ENCODE peak calls at places on chromosome 17, in five cellular contexts. J is endothelial cell of umbilical vein, D is SK-N-SH, S is Karpas-422, B is HCT116. Z is an unnamed sample.
A peak's percentile ranks its signal among the peaks of the same experiment; 100 is the strongest.

GRCh38 chr17:44499722-44500121 is 3.5 kb downstream of the GPATCH8 start:
- DNase-seq in S (no peak), B (no peak), J (no peak), D (no peak), Z (no peak)

GRCh38 chr17:49498037-49498615 is 3.0 kb downstream of the NGFR start:
- DNase-seq in J (no peak), B (no peak), S (no peak), D (peak; percentile 60), Z (peak; percentile 78)

GRCh38 chr17:58703137-58703846 is 10.9 kb downstream of the RAD51C start:
- DNase-seq in S (no peak), J (peak; percentile 86), B (no peak), D (no peak), Z (no peak)

GRCh38 chr17:75096082-75096625 is 8.4 kb downstream of the SLC16A5 start:
- DNase-seq in J (peak; percentile 88), B (peak; percentile 95), D (no peak), S (no peak), Z (peak; percentile 80)

GRCh38 chr17:72667096-72668063 is 425.1 kb downstream of the SLC39A11 start:
- DNase-seq in S (peak; percentile 56), D (no peak), J (no peak), B (no peak), Z (no peak)

GRCh38 chr17:43552229-43552837 is 6.2 kb upstream of the ETV4 start:
- DNase-seq in D (no peak), B (no peak), S (no peak), J (no peak), Z (no peak)

GRCh38 chr17:21174719-21175118 is 39.2 kb downstream of the TMEM11 start:
- DNase-seq in J (peak; percentile 17), B (no peak), S (no peak), D (peak; percentile 8), Z (no peak)

GRCh38 chr17:8598913-8599312 is 31.6 kb downstream of the MYH10 start:
- DNase-seq in J (no peak), B (no peak), S (no peak), D (no peak), Z (no peak)

GRCh38 chr17:17535957-17536356 is 39.8 kb upstream of the RASD1 start:
- DNase-seq in B (no peak), D (peak; percentile 62), S (no peak), J (no peak), Z (no peak)

GRCh38 chr17:8552582-8553320 is 77.8 kb downstream of the MYH10 start:
- DNase-seq in B (no peak), J (no peak), D (no peak), S (no peak), Z (no peak)

DNA sequence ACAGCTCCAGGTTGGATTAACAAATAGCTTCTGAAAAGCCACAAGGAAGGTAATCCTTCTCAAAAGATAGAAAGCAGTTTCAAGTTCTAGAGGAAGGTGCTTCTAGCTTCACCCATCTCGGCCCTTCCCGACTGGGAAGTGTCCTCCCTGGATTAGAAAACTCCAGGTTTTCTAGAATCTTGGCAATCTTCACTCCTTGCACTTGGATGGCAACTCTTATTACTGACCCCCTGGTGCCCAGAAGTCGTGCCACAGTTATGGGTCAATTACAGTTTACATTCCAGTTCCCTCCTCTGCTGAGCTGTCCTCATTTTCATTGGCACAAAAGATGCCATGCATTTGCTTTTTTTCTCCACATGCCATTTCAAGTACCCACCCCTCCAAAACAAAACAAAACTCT is 65.6 kb downstream of the SMG6 start:
- DNase-seq in S (no peak), B (no peak), D (no peak), J (no peak), Z (no peak)
- H3K4me2 ChIP-seq in S (peak overlapping the region; percentile 84), B (no peak overlapping the region), D (peak overlapping the region; percentile 42), J (peak overlapping the region; percentile 49), Z (no peak overlapping the region)

DNA sequence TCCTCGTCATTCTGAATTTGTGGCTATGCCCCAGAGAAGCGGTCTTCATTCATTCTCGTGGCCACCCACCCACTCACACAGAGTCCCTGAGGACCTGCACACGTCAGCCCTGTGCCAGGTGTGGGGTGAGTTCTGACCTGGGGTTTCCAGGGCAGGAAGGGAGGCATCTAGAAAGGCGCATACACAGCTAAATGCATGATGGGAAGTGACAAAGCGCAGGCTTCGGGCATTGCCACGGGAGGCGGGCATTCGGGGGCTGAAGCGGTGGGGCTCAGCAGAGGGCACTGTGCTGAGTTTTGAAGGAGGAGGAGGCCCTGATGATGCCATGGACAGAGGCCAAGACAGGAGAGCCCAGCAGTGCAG is 10.9 kb downstream of the UBALD2 start:
- DNase-seq in B (no peak), D (peak; percentile 42), J (no peak), S (no peak), Z (no peak)
- H3K4me2 ChIP-seq in B (no peak overlapping the region), D (no peak overlapping the region), J (no peak overlapping the region), S (no peak overlapping the region), Z (no peak overlapping the region)

DNA sequence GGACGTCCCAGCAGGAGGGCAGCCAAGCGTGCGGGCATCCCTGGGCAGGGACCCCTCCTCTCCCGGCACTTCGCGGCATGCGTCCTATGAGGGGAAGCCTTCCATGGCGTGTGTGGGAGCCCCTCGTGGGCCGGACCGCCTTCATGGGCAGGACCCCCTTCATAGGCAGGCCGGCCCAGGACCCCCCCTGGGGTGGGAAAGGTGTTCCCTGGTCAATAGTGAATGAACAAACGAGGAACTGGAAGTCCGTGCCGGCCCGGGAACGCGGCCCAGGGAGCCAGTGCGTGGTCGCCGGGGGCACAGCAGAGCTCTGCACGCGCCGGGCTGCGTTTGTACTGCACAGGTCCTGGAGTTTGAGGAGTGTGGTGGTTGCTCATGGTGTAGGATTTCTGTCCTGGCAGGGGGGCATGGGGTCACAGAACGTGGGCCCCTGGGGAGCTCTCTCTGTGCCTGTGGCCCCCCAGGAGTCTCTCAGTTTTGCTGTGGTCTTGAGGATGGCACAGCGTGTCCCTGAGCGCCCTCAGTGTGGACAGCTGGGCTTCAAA is 13.9 kb downstream of the BAIAP2 start:
- DNase-seq in J (no peak), B (no peak), D (no peak), S (no peak), Z (no peak)
- H3K4me2 ChIP-seq in J (no peak overlapping the region), B (peak overlapping the region; percentile 93), D (no peak overlapping the region), S (no peak overlapping the region), Z (no peak overlapping the region)

DNA sequence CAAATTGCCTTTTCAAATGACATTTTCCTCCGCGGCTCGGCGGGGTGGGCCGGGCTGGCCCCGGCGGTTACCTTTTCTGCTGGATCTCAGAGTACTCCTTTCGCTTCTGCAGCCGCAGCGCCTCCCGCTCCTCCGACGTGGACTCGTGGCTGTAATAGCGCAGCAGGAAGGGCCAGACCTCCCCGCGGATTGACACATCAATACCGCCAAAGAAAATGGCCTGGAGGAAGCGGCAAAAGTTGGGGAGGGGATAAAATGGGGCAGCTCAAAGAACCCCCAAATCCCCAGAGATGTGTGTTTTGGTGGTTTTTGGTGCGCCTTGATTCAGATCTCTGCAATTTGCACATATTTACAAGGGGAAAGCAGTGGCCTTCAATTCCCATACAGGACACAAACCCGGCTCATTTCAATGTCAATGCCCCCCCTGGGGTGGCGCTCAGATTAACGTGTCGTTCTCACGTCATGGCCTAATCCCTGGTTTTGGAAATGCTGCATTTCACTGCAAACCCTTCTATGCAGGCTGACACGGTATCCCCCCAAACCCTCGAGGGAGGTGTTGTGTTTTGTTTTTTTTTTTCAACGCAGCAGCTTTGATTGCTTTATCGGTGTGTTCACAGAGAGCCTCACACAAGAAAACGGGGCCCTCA is 85.9 kb downstream of the TBC1D16 start:
- DNase-seq in B (no peak), J (no peak), D (peak; percentile 33), S (no peak), Z (peak; percentile 91)
- H3K4me2 ChIP-seq in B (no peak overlapping the region), J (no peak overlapping the region), D (no peak overlapping the region), S (no peak overlapping the region), Z (peak overlapping the region; percentile 48)

GRCh38 chr17:81898029-81898866 is 3.8 kb upstream of the NPB start:
- DNase-seq in S (no peak), D (no peak), B (peak; percentile 56), J (no peak), Z (no peak)

GRCh38 chr17:81900181-81900820 is 1.7 kb upstream of the NPB start:
- DNase-seq in S (no peak), D (no peak), J (no peak), B (no peak), Z (peak; percentile 38)

GRCh38 chr17:81901167-81902022 is 643 bp upstream of the NPB start:
- DNase-seq in B (no peak), S (no peak), J (no peak), D (no peak), Z (no peak)

GRCh38 chr17:81899514-81900166 is 2.4 kb upstream of the NPB start:
- DNase-seq in D (no peak), B (no peak), J (no peak), S (no peak), Z (peak; percentile 44)

GRCh38 chr17:81898885-81899284 is 3.2 kb upstream of the NPB start:
- DNase-seq in J (no peak), B (no peak), S (no peak), D (no peak), Z (peak; percentile 29)
- H3K4me2 ChIP-seq in J (no peak overlapping the region), B (peak overlapping the region; percentile 60), S (no peak overlapping the region), D (no peak overlapping the region), Z (no peak overlapping the region)

DNA sequence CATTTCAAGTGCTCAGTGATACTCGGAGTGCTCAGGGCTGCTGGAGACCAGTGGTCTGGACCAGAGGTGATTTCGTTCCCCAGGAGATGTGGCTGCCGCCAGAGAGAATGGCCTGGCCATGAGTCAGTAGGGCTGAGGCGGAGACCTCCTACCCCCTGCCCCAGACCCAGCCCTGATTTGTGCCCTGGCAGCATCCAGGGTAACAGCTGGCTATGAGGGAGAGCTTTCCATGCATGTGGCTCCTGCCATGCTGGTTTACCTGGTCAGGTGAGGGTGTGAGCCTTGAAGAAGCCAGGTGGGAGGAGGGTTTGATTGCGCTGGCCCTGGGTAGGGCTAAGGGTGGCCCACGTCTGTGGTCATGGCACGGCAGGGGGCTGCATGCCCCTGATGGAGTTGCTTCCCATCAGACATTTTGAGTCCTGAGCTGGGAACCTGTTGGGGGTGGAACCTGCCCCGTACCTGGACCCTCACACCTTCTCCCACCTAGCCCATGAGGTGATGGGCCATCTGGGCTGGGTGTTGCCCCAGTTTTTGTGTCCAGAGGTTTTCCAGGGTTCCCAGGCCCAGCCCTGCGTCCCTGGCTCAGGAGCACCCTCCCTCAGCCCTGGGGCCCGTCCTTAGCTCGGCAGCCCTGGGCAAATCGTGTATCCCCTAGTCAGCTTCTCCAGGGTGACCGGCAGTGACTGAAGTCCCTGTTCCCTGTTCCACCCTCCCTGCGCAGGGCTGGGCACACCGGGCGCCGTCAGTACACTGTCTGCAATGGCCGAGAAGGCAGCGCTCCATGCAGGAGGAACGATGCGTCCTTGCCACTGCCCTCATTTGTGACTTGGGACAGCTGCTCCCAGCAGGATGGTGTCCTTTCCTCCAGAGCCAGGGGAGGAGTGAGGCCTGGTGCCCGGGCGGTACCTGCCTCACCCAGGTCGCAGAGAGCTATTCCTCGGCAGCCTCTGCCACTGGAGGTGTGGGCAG is 9.0 kb upstream of the CSNK1D start:
- DNase-seq in B (no peak), S (no peak), J (no peak), D (no peak), Z (no peak)
- H3K4me2 ChIP-seq in B (peak overlapping the region; percentile 69), S (no peak overlapping the region), J (no peak overlapping the region), D (peak overlapping the region; percentile 72), Z (no peak overlapping the region)

GRCh38 chr17:81682565-81683207 is 911 bp downstream of the ARL16 start:
- DNase-seq in S (no peak), D (peak; percentile 50), B (no peak), J (no peak), Z (no peak)
- H3K4me2 ChIP-seq in S (peak overlapping the region; percentile 76), D (peak overlapping the region; percentile 96), B (peak overlapping the region; percentile 96), J (peak overlapping the region; percentile 47), Z (peak overlapping the region; percentile 91)

Z was measured in H9.